ENCODE peak calls at places on chromosomes 4 and X, in five cellular contexts. W is GM12878, D is HepG2, T is HCT116, P is K562. K is an unnamed sample.

GRCh38 chrX:71543316-71543715 is 10.4 kb downstream of the OGT start:
- DNase-seq in W (no peak), D (no peak), T (no peak), P (no peak), K (no peak)

GRCh38 chr4:169810325-169811323 is 52.9 kb upstream of the HPF1 start:
- DNase-seq in W (peak; percentile 8), D (peak; percentile 69), T (peak; percentile 84), P (peak; percentile 63), K (no peak)

GRCh38 chr4:86114563-86114962 is 245.3 kb downstream of the MAPK10 start:
- DNase-seq in W (no peak), D (no peak), T (no peak), P (no peak), K (no peak)

GRCh38 chr4:44629280-44629866 is 22.1 kb downstream of the YIPF7 start:
- DNase-seq in W (peak; percentile 12), D (peak; percentile 41), T (peak; percentile 35), P (peak; percentile 39), K (peak; percentile 27)

GRCh38 chrX:54181196-54181953 is 1.7 kb downstream of the FAM120C start:
- DNase-seq in W (no peak), D (no peak), T (no peak), P (no peak), K (no peak)

GRCh38 chrX:13432776-13433605 is 113.1 kb upstream of the ATXN3L start:
- DNase-seq in W (no peak), D (no peak), T (no peak), P (no peak), K (no peak)

GRCh38 chrX:1531106-1531890 is 5.7 kb downstream of the P2RY8 start:
- DNase-seq in W (no peak), D (no peak), T (no peak), P (no peak), K (no peak)

GRCh38 chr4:140811429-140811828 is 55.2 kb upstream of the TBC1D9 start:
- DNase-seq in W (no peak), D (no peak), T (no peak), P (no peak), K (no peak)

GRCh38 chr4:57103051-57103450 is 7.1 kb downstream of the IGFBP7 start:
- DNase-seq in W (no peak), D (no peak), T (no peak), P (no peak), K (no peak)

GRCh38 chr4:37990731-37991130 is 30.5 kb downstream of the PTTG2 start:
- DNase-seq in W (no peak), D (no peak), T (no peak), P (no peak), K (no peak)

GRCh38 chr4:2791518-2792395 is 1.1 kb upstream of the SH3BP2 start:
- DNase-seq in W (no peak), D (no peak), T (no peak), P (no peak), K (no peak)

GRCh38 chr4:2790583-2791517 is 2.0 kb upstream of the SH3BP2 start:
- DNase-seq in W (no peak), D (no peak), T (no peak), P (no peak), K (peak; percentile 13)

GRCh38 chr4:2789351-2789750 is 3.5 kb upstream of the SH3BP2 start:
- DNase-seq in W (no peak), D (no peak), T (no peak), P (no peak), K (no peak)

GRCh38 chr4:2788532-2789103 is 4.3 kb upstream of the SH3BP2 start:
- DNase-seq in W (no peak), D (no peak), T (no peak), P (no peak), K (no peak)

DNA sequence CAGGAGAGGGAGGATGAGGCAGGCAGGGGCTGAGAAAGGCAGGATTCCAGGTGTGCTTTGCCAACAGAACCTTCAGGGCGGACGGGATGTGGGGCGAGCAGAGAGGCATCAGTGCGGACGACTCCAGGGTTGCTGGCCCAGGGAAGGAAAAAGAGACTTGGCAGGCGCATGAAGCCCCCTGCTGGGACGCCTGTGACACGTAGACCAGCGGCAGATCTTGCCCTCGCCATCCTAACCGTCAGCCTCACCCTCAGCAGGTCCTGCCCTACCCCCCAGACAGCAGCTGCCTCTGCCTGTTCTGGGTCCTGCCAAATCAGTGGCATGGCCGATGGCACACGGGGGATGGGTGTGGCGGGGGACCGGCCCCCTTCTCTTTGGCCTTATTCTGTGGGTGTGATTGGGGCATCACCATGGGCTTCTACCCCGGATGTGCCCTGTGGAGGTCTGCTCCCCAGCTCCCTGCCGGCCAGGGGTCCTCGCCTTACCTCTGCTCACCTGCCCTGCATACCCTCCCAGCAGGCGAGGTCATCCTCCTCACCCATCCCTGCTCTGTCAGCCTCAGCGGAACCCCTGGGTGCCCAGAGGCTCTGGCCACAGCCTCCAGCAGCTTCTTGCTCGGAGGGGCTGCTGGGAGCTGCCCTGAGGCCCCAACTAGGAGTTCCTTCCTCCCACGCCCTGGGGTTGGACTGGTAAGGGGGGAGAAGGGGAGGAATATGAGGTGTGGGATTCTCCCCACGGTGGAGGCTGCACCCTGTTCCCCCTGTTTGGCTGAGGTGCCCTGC is 2.9 kb upstream of the SH3BP2 start:
- DNase-seq in W (no peak), D (no peak), T (no peak), P (no peak), K (peak; percentile 19)
- TF ChIP-seq ATF3 in W (no peak), D (no peak), T (no peak), P (no peak), K (no peak)

GRCh38 chr4:159447296-159447695 is 344.4 kb downstream of the RAPGEF2 start:
- DNase-seq in W (no peak), D (no peak), T (no peak), P (no peak), K (no peak)
- TF ChIP-seq MAX in W (no peak), D (no peak), T (no peak), P (no peak), K (no peak)

GRCh38 chr4:6461301-6462165 is 10.9 kb downstream of the PPP2R2C start:
- DNase-seq in W (no peak), D (no peak), T (no peak), P (no peak), K (no peak)
- TF ChIP-seq ATF3 in W (no peak), D (no peak), T (no peak), P (no peak), K (no peak)

GRCh38 chrX:21666252-21666651 is 8.1 kb upstream of the KLHL34 start:
- DNase-seq in W (no peak), D (no peak), T (no peak), P (no peak), K (no peak)

GRCh38 chrX:21662761-21663160 is 4.6 kb upstream of the KLHL34 start:
- DNase-seq in W (no peak), D (no peak), T (no peak), P (no peak), K (no peak)

GRCh38 chrX:21661316-21661715 is 3.2 kb upstream of the KLHL34 start:
- DNase-seq in W (no peak), D (no peak), T (no peak), P (no peak), K (no peak)

GRCh38 chrX:21666679-21667078 is 8.5 kb upstream of the KLHL34 start:
- DNase-seq in W (no peak), D (no peak), T (no peak), P (no peak), K (no peak)
- TF ChIP-seq MAX in W (no peak), D (no peak), T (no peak), P (no peak), K (no peak)

GRCh38 chr4:78534286-78534955 is 17.1 kb upstream of the ANXA3 start:
- DNase-seq in W (no peak), D (peak; percentile 69), T (peak; percentile 89), P (no peak), K (no peak)
- TF ChIP-seq ATF3 in W (no peak), D (no peak), T (no peak), P (no peak), K (no peak)

GRCh38 chr4:106334732-106335131 is 18.4 kb downstream of the AIMP1 start:
- DNase-seq in W (no peak), D (no peak), T (no peak), P (no peak), K (no peak)

GRCh38 chr4:106325800-106326199 is 9.4 kb downstream of the AIMP1 start:
- DNase-seq in W (no peak), D (no peak), T (no peak), P (no peak), K (no peak)

GRCh38 chr4:106333186-106333585 is 16.8 kb downstream of the AIMP1 start:
- DNase-seq in W (no peak), D (peak; percentile 46), T (no peak), P (no peak), K (no peak)

DNA sequence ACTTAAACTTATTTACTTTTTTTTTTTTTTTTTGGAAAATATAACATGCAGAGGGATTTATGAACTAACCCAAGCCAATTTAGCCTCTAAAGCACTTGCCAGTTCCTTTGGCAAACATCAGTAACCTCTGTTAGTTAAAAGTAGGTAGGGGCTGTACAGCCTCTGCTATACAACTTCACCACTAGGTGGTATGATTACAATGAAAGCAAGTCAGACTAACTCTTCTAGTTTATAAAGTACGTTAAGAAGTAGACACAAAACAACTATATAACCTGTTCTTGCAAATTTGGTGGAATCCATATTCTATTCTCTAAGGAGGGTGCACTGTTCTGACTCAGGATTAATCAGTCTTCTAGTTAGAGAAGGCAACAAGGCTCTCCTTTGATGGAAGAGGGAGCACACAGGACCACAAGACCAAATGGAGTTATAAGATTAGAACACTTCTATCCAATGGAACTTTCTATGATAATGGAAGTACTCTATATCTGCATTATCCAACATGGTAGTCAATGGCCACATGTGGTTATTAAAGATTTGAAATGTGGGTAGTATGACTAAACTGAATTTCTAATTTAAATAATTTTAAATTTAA is 12.8 kb downstream of the AIMP1 start:
- DNase-seq in W (no peak), D (peak; percentile 57), T (peak; percentile 28), P (peak; percentile 29), K (no peak)
- TF ChIP-seq MAX in W (no peak), D (no peak), T (no peak), P (no peak), K (no peak)

GRCh38 chr4:3375688-3376087 is 66.1 kb upstream of the HGFAC start:
- DNase-seq in W (no peak), D (no peak), T (no peak), P (no peak), K (no peak)
- TF ChIP-seq ATF3 in W (no peak), D (no peak), T (no peak), P (no peak), K (no peak)

GRCh38 chrX:68901512-68901911 is 72.7 kb downstream of the EFNB1 start:
- DNase-seq in W (no peak), D (no peak), T (no peak), P (no peak), K (no peak)
- TF ChIP-seq MAX in W (no peak), D (no peak), T (no peak), P (no peak), K (no peak)

GRCh38 chr4:176320340-176320975 is 692 bp downstream of the SPCS3 start:
- DNase-seq in W (peak; percentile 48), D (peak; percentile 70), T (peak; percentile 31), P (peak; percentile 85), K (peak; percentile 52)

GRCh38 chr4:176320976-176321361 is 1.2 kb downstream of the SPCS3 start:
- DNase-seq in W (no peak), D (no peak), T (no peak), P (peak; percentile 20), K (no peak)

GRCh38 chr4:176319704-176320339 is at the start of gene SPCS3:
- DNase-seq in W (peak; percentile 67), D (peak; percentile 85), T (peak; percentile 80), P (peak; percentile 96), K (peak; percentile 95)

GRCh38 chr4:176323511-176324160 is 3.9 kb downstream of the SPCS3 start:
- DNase-seq in W (no peak), D (no peak), T (no peak), P (no peak), K (no peak)

GRCh38 chr4:176321589-176321988 is 1.8 kb downstream of the SPCS3 start:
- DNase-seq in W (no peak), D (no peak), T (no peak), P (no peak), K (no peak)
- TF ChIP-seq ATF3 in W (no peak), D (no peak), T (no peak), P (no peak), K (no peak)

K was measured in WTC11.